ENCODE peak calls at places on chromosomes 16 and 17, in six cellular contexts. U, X, M, E, P and L are unnamed samples.

GRCh38 chr17:44956076-44956475 is 8.5 kb upstream of the KIF18B start:
- DNase-seq in M (no peak), P (no peak), U (no peak), X (no peak), E (no peak), L (no peak)

GRCh38 chr17:56744721-56745120 is 89.0 kb downstream of the C17orf67 start:
- DNase-seq in E (no peak), U (no peak), M (no peak), X (no peak), P (no peak), L (no peak)

GRCh38 chr17:78324391-78325075 is 35.3 kb downstream of the SOCS3 start:
- DNase-seq in X (no peak), M (peak; percentile 71), P (no peak), E (peak; percentile 87), U (no peak), L (no peak)

GRCh38 chr17:40525294-40525693 is 23.9 kb upstream of the TNS4 start:
- DNase-seq in M (no peak), E (no peak), P (no peak), U (no peak), X (no peak), L (no peak)

GRCh38 chr17:55783684-55784245 is 32.9 kb downstream of the PCTP start:
- DNase-seq in U (peak; percentile 62), P (no peak), M (no peak), X (no peak), E (peak; percentile 87), L (no peak)

GRCh38 chr16:29903579-29903978 is 3.3 kb downstream of the ASPHD1 start:
- DNase-seq in U (no peak), E (no peak), P (no peak), M (no peak), X (no peak), L (no peak)

GRCh38 chr16:88591577-88592021 is 21.4 kb downstream of the ZC3H18 start:
- DNase-seq in U (no peak), X (no peak), P (peak; percentile 7), E (peak; percentile 70), M (no peak), L (no peak)

GRCh38 chr16:59126486-59126885 is 392.4 kb upstream of the GOT2 start:
- DNase-seq in M (no peak), P (no peak), U (no peak), X (no peak), E (no peak), L (no peak)

GRCh38 chr16:74456290-74456625 is 35.0 kb upstream of the CLEC18B start:
- DNase-seq in M (no peak), U (no peak), P (no peak), X (no peak), E (no peak), L (no peak)

GRCh38 chr16:83808573-83809014 is 816 bp downstream of the HSBP1 start:
- DNase-seq in M (no peak), X (no peak), P (no peak), E (no peak), U (no peak), L (no peak)

GRCh38 chr16:79605999-79606398 is 5.5 kb upstream of the MAF start:
- DNase-seq in M (peak; percentile 27), P (peak; percentile 21), X (no peak), E (no peak), U (no peak), L (peak; percentile 35)

GRCh38 chr17:17015221-17015620 is 27.0 kb upstream of the MPRIP start:
- DNase-seq in P (no peak), U (peak; percentile 23), E (no peak), X (no peak), M (no peak), L (no peak)

GRCh38 chr17:28953444-28954118 is 2.3 kb upstream of the PHF12 start:
- DNase-seq in U (no peak), P (peak; percentile 42), X (peak; percentile 79), E (peak; percentile 45), M (peak; percentile 97), L (no peak)

GRCh38 chr17:48374650-48375230 is 55.3 kb downstream of the SKAP1 start:
- DNase-seq in X (peak; percentile 41), U (no peak), P (peak; percentile 41), M (peak; percentile 85), E (peak; percentile 24), L (no peak)

GRCh38 chr16:30941600-30942420 is 7.1 kb upstream of the ORAI3 start:
- DNase-seq in E (no peak), U (peak; percentile 90), X (peak; percentile 77), P (peak; percentile 79), M (peak; percentile 89), L (no peak)

GRCh38 chr17:77719806-77720205 is 238.7 kb upstream of the TNRC6C start:
- DNase-seq in P (no peak), M (no peak), U (no peak), E (no peak), X (no peak), L (no peak)

GRCh38 chr17:80920406-80920805 is 71.2 kb upstream of the CHMP6 start:
- DNase-seq in P (no peak), X (no peak), U (peak; percentile 51), M (no peak), E (no peak), L (no peak)

DNA sequence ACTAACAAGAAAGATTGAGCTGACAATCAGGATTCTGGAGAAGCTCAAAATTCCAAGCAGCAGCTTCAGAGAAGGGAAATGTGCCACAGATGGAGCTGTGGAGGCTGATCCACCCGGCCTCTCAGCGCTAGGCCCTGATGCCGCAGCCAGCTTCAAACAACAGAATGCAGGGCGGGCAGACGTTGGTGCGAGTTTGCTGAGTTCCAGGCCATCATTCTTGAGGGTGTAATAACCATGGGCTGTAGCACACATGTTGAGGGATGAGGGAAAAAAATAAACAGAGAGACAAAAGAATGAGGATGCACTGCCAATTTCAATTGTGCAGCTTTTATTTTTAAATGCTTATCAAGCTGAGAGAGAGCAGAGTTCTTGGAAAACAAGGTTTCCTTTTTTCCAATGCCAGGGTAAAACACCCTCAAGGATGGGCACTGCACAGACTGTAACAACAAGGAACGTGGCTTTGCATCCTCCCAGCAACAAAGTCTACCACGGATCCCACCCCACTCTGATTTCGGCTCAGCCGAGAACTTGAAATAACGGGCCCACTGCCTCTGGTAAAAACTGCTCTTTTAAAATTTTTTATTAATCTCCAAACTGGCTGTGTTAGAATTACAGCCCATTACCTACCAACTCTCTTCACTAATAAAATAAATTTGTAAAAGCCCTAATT is 90.2 kb downstream of the SMG6 start:
- DNase-seq in P (no peak), X (no peak), U (no peak), M (no peak), E (no peak), L (no peak)
- H3K4me1 ChIP-seq in P (peaks cover 22% of the 10 kb centered on the region), X (peaks cover 58% of the 10 kb centered on the region), U (peaks cover 44% of the 10 kb centered on the region), M (peaks cover 16% of the 10 kb centered on the region), E (peaks cover 52% of the 10 kb centered on the region), L (no peaks in the 10 kb centered on the region)

GRCh38 chr17:18320301-18320700 is 5.2 kb downstream of the SMCR8 start:
- DNase-seq in P (no peak), X (no peak), M (no peak), U (no peak), E (no peak), L (no peak)

GRCh38 chr17:18318771-18319450 is 3.8 kb downstream of the SMCR8 start:
- DNase-seq in X (no peak), M (no peak), E (no peak), P (no peak), U (no peak), L (no peak)

GRCh38 chr17:18319604-18320256 is 4.6 kb downstream of the SMCR8 start:
- DNase-seq in U (no peak), P (peak; percentile 70), M (peak; percentile 78), X (peak; percentile 69), E (no peak), L (no peak)

GRCh38 chr17:18315498-18316360 is 636 bp downstream of the SMCR8 start:
- DNase-seq in P (peak; percentile 20), E (no peak), U (no peak), X (no peak), M (no peak), L (no peak)

DNA sequence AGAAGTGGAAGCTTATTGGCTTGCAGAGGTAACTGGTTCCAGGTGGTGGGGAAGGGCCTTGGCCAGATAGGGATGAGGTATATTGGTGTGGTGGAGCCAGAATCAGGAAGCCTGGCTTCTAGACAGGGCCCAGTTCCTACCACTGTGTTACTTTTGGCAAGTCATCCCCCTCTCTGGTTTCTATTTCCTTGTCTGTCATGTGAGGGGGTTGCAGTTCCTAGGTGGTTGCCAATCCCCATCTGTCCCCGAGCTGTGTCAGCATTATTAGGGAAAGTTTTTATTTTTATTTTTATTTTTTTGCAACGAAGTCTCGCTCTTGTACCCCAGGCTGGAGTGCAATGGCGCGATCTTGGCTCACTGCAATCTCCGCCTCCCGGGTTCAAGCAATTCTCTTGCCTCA is 3.0 kb downstream of the SMCR8 start:
- DNase-seq in U (no peak), M (no peak), P (no peak), X (no peak), E (no peak), L (no peak)
- H3K4me1 ChIP-seq in U (peaks cover 63% of the 10 kb centered on the region), M (peaks cover 16% of the 10 kb centered on the region), P (peaks cover 37% of the 10 kb centered on the region), X (peaks cover 17% of the 10 kb centered on the region), E (peaks cover 59% of the 10 kb centered on the region), L (peaks cover 12% of the 10 kb centered on the region)

GRCh38 chr17:50836826-50837225 is 1.4 kb downstream of the WFIKKN2 start:
- DNase-seq in P (no peak), M (no peak), U (no peak), X (no peak), E (no peak), L (no peak)
- H3K4me1 ChIP-seq in P (no peaks in the 10 kb centered on the region), M (peaks cover 11% of the 10 kb centered on the region), U (peaks cover 9% of the 10 kb centered on the region), X (peaks cover 15% of the 10 kb centered on the region), E (peaks cover 10% of the 10 kb centered on the region), L (peaks cover 22% of the 10 kb centered on the region)

GRCh38 chr17:61403846-61404701 is 4.4 kb downstream of the TBX2 start:
- DNase-seq in M (peak; percentile 48), X (no peak), U (peak; percentile 64), E (no peak), P (no peak), L (no peak)

GRCh38 chr17:61402073-61402541 is 2.5 kb downstream of the TBX2 start:
- DNase-seq in X (no peak), P (no peak), M (no peak), U (peak; percentile 64), E (no peak), L (no peak)

GRCh38 chr17:61401280-61402072 is 1.8 kb downstream of the TBX2 start:
- DNase-seq in E (no peak), M (no peak), X (peak; percentile 29), U (no peak), P (no peak), L (no peak)

GRCh38 chr17:61404702-61405046 is 5.0 kb downstream of the TBX2 start:
- DNase-seq in M (peak; percentile 59), E (no peak), P (no peak), U (peak; percentile 59), X (no peak), L (no peak)

DNA sequence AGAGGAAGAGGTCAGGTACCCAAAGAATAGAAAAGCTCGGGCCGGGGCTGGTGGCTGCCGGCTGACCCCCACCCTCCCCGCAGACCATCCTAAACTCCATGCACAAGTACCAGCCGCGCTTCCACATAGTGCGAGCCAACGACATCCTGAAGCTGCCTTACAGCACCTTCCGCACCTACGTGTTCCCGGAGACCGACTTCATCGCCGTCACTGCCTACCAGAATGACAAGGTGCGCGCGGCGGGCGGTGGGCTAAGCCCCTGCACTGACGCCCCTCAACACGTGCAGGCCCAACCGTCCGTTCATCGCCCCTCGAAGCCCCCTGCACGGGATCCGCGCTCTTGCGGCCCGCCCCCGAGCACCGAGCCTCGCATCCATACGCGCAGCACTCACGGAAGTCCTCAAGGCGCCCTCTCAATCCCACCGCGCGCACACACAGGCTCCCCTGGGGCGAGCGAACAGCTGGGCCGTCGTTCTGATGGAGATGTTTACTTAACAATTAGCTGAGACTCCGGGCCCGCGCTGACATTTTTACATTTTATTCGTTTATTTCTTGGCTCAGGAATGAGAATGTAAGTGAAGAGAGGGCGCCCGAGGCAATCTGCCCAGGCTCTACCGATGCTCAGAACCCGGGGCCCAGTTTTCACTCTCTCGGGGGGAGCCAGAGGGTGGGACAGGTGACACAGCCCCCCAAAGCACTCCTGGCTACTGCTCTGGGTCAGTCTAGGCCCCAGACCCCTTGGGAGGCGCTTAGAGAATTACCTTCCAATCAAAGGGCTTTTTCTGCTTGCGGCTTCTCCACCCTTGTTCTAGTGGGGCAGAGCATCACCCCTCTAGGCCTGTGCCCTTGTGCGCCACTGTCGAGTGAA is 3.6 kb downstream of the TBX2 start:
- DNase-seq in X (peak; percentile 39), U (peak; percentile 31), E (no peak), P (no peak), M (peak; percentile 75), L (no peak)
- H3K4me1 ChIP-seq in X (peaks cover 39% of the 10 kb centered on the region), U (peaks cover 24% of the 10 kb centered on the region), E (peaks cover 64% of the 10 kb centered on the region), P (no peaks in the 10 kb centered on the region), M (peaks cover 21% of the 10 kb centered on the region), L (peaks cover 32% of the 10 kb centered on the region)